ENCODE peak calls at places on chromosomes 3 and 15, in seven cellular contexts. One of them, this sample, is unnamed.

GRCh38 chr3:60079076-60079475 is 1029.3 kb upstream of the CFAP20DC start:
- DNase-seq in head of caudate nucleus: no peak
- DNase-seq in ascending aorta: no peak
- DNase-seq in activated CD8-positive, alpha-beta memory T cell treated with anti-CD3 and anti-CD28 coated beads for 48 hours: no peak
- DNase-seq in HFF-Myc: no peak
- DNase-seq in stimulated activated CD8-positive, alpha-beta memory T cell treated with anti-CD3 and anti-CD28 coated beads, Interleukin-15, amount 100 ng/mL, for 24 hours: no peak
- DNase-seq in stimulated activated naive CD8-positive, alpha-beta T cell treated with anti-CD3 and anti-CD28 coated beads, Interleukin-15, amount 100 ng/mL, for 72 hours: peak
- DNase-seq in this sample: no peak

GRCh38 chr3:23270423-23270822 is 67.3 kb downstream of the UBE2E2 start:
- DNase-seq in head of caudate nucleus: no peak
- DNase-seq in activated CD8-positive, alpha-beta memory T cell treated with anti-CD3 and anti-CD28 coated beads for 48 hours: no peak
- DNase-seq in stimulated activated CD8-positive, alpha-beta memory T cell treated with anti-CD3 and anti-CD28 coated beads, Interleukin-15, amount 100 ng/mL, for 24 hours: no peak
- DNase-seq in stimulated activated naive CD8-positive, alpha-beta T cell treated with anti-CD3 and anti-CD28 coated beads, Interleukin-15, amount 100 ng/mL, for 72 hours: no peak
- DNase-seq in HFF-Myc: no peak
- DNase-seq in ascending aorta: no peak
- DNase-seq in this sample: no peak

GRCh38 chr3:43883729-43884396 is 193.1 kb downstream of the ABHD5 start:
- DNase-seq in HFF-Myc: no peak
- DNase-seq in stimulated activated CD8-positive, alpha-beta memory T cell treated with anti-CD3 and anti-CD28 coated beads, Interleukin-15, amount 100 ng/mL, for 24 hours: no peak
- DNase-seq in head of caudate nucleus: no peak
- DNase-seq in activated CD8-positive, alpha-beta memory T cell treated with anti-CD3 and anti-CD28 coated beads for 48 hours: no peak
- DNase-seq in stimulated activated naive CD8-positive, alpha-beta T cell treated with anti-CD3 and anti-CD28 coated beads, Interleukin-15, amount 100 ng/mL, for 72 hours: no peak
- DNase-seq in ascending aorta: peak
- DNase-seq in this sample: no peak

GRCh38 chr3:194423317-194423716 is 24.3 kb upstream of the GP5 start:
- DNase-seq in head of caudate nucleus: no peak
- DNase-seq in stimulated activated CD8-positive, alpha-beta memory T cell treated with anti-CD3 and anti-CD28 coated beads, Interleukin-15, amount 100 ng/mL, for 24 hours: no peak
- DNase-seq in stimulated activated naive CD8-positive, alpha-beta T cell treated with anti-CD3 and anti-CD28 coated beads, Interleukin-15, amount 100 ng/mL, for 72 hours: no peak
- DNase-seq in activated CD8-positive, alpha-beta memory T cell treated with anti-CD3 and anti-CD28 coated beads for 48 hours: no peak
- DNase-seq in HFF-Myc: no peak
- DNase-seq in ascending aorta: no peak
- DNase-seq in this sample: no peak

GRCh38 chr3:13600950-13601691 is 52.2 kb downstream of the FBLN2 start:
- DNase-seq in HFF-Myc: peak
- DNase-seq in head of caudate nucleus: no peak
- DNase-seq in ascending aorta: no peak
- DNase-seq in stimulated activated naive CD8-positive, alpha-beta T cell treated with anti-CD3 and anti-CD28 coated beads, Interleukin-15, amount 100 ng/mL, for 72 hours: no peak
- DNase-seq in activated CD8-positive, alpha-beta memory T cell treated with anti-CD3 and anti-CD28 coated beads for 48 hours: no peak
- DNase-seq in stimulated activated CD8-positive, alpha-beta memory T cell treated with anti-CD3 and anti-CD28 coated beads, Interleukin-15, amount 100 ng/mL, for 24 hours: no peak
- DNase-seq in this sample: no peak

GRCh38 chr3:111782447-111782782 is 76.7 kb upstream of the PHLDB2 start:
- DNase-seq in HFF-Myc: no peak
- DNase-seq in stimulated activated CD8-positive, alpha-beta memory T cell treated with anti-CD3 and anti-CD28 coated beads, Interleukin-15, amount 100 ng/mL, for 24 hours: no peak
- DNase-seq in stimulated activated naive CD8-positive, alpha-beta T cell treated with anti-CD3 and anti-CD28 coated beads, Interleukin-15, amount 100 ng/mL, for 72 hours: no peak
- DNase-seq in head of caudate nucleus: no peak
- DNase-seq in activated CD8-positive, alpha-beta memory T cell treated with anti-CD3 and anti-CD28 coated beads for 48 hours: no peak
- DNase-seq in ascending aorta: no peak
- DNase-seq in this sample: no peak

GRCh38 chr3:78963771-78964170 is 804.0 kb downstream of the ROBO1 start:
- DNase-seq in head of caudate nucleus: no peak
- DNase-seq in ascending aorta: no peak
- DNase-seq in HFF-Myc: no peak
- DNase-seq in stimulated activated naive CD8-positive, alpha-beta T cell treated with anti-CD3 and anti-CD28 coated beads, Interleukin-15, amount 100 ng/mL, for 72 hours: no peak
- DNase-seq in activated CD8-positive, alpha-beta memory T cell treated with anti-CD3 and anti-CD28 coated beads for 48 hours: no peak
- DNase-seq in stimulated activated CD8-positive, alpha-beta memory T cell treated with anti-CD3 and anti-CD28 coated beads, Interleukin-15, amount 100 ng/mL, for 24 hours: no peak
- DNase-seq in this sample: no peak

GRCh38 chr15:89104172-89104564 is 15.9 kb downstream of the ABHD2 start:
- DNase-seq in stimulated activated CD8-positive, alpha-beta memory T cell treated with anti-CD3 and anti-CD28 coated beads, Interleukin-15, amount 100 ng/mL, for 24 hours: no peak
- DNase-seq in activated CD8-positive, alpha-beta memory T cell treated with anti-CD3 and anti-CD28 coated beads for 48 hours: no peak
- DNase-seq in HFF-Myc: no peak
- DNase-seq in ascending aorta: peak
- DNase-seq in head of caudate nucleus: no peak
- DNase-seq in stimulated activated naive CD8-positive, alpha-beta T cell treated with anti-CD3 and anti-CD28 coated beads, Interleukin-15, amount 100 ng/mL, for 72 hours: no peak
- DNase-seq in this sample: no peak

GRCh38 chr15:78168591-78168990 is 19.4 kb downstream of the IDH3A start:
- DNase-seq in HFF-Myc: no peak
- DNase-seq in ascending aorta: no peak
- DNase-seq in activated CD8-positive, alpha-beta memory T cell treated with anti-CD3 and anti-CD28 coated beads for 48 hours: no peak
- DNase-seq in head of caudate nucleus: no peak
- DNase-seq in stimulated activated naive CD8-positive, alpha-beta T cell treated with anti-CD3 and anti-CD28 coated beads, Interleukin-15, amount 100 ng/mL, for 72 hours: no peak
- DNase-seq in stimulated activated CD8-positive, alpha-beta memory T cell treated with anti-CD3 and anti-CD28 coated beads, Interleukin-15, amount 100 ng/mL, for 24 hours: no peak
- DNase-seq in this sample: no peak

This sample was measured in omental fat pad.